ENCODE peak calls at places on chromosomes 4 and X, in seven cellular contexts. M is upper lobe of right lung, N is psoas muscle, O is fibroblast of pulmonary artery, D is PC-3, E is right lobe of liver, U is upper lobe of left lung. Q is an unnamed sample.

GRCh38 chrX:13334491-13334890 is 14.6 kb upstream of the ATXN3L start:
- DNase-seq in D (no peak), E (no peak), N (no peak), U (no peak), O (peak), M (no peak), Q (no peak)

GRCh38 chr4:48698029-48698901 is 81.8 kb downstream of the FRYL start:
- DNase-seq in N (peak), M (no peak), O (peak), D (peak), E (peak), U (no peak), Q (no peak)

GRCh38 chr4:158079661-158080060 is 93.2 kb downstream of the GASK1B start:
- DNase-seq in U (no peak), N (no peak), M (no peak), E (no peak), O (no peak), D (no peak), Q (no peak)

GRCh38 chrX:17738002-17738713 is 865 bp downstream of the SCML1 start:
- DNase-seq in E (peak), O (no peak), D (peak), M (peak), U (peak), N (peak), Q (no peak)

GRCh38 chrX:5236096-5236495 is 992.6 kb downstream of the NLGN4X start:
- DNase-seq in U (no peak), N (no peak), M (no peak), O (no peak), E (no peak), D (peak), Q (peak)

GRCh38 chr4:123449780-123450179 is 53.2 kb downstream of the SPRY1 start:
- DNase-seq in E (no peak), O (peak), D (peak), M (no peak), U (no peak), N (no peak), Q (no peak)

GRCh38 chr4:56619160-56619559 is 61.9 kb downstream of the HOPX start:
- DNase-seq in O (peak), M (no peak), E (no peak), U (no peak), D (peak), N (no peak), Q (no peak)

GRCh38 chr4:73721419-73721818 is 18.9 kb upstream of the CXCL8 start:
- DNase-seq in D (peak), N (no peak), M (no peak), O (peak), E (no peak), U (no peak), Q (no peak)

GRCh38 chr4:158710814-158711213 is 12.4 kb downstream of the PPID start:
- DNase-seq in M (no peak), E (no peak), D (peak), O (peak), N (no peak), U (no peak), Q (no peak)

GRCh38 chr4:2253160-2254084 is 8.5 kb downstream of the MXD4 start:
- DNase-seq in N (peak), E (peak), D (no peak), U (peak), M (peak), O (no peak), Q (no peak)

GRCh38 chrX:116232833-116233232 is 62.3 kb downstream of the AGTR2 start:
- DNase-seq in D (peak), O (peak), M (no peak), U (no peak), N (no peak), E (no peak), Q (no peak)

GRCh38 chr4:180558427-180558826 is 1684.8 kb upstream of the TENM3 start:
- DNase-seq in U (no peak), D (no peak), N (no peak), E (no peak), O (no peak), M (no peak), Q (no peak)

GRCh38 chr4:113811329-113811728 is 49.8 kb upstream of the CAMK2D start:
- DNase-seq in D (no peak), M (no peak), E (no peak), O (peak), N (no peak), U (no peak), Q (no peak)

GRCh38 chrX:119118780-119119395 is 8.7 kb downstream of the KIAA1210 start:
- DNase-seq in M (no peak), U (no peak), O (peak), D (peak), N (peak), E (no peak), Q (no peak)

GRCh38 chr4:128477540-128477939 is 189.9 kb upstream of the PGRMC2 start:
- DNase-seq in D (no peak), E (no peak), U (no peak), M (no peak), O (no peak), N (no peak), Q (peak)

GRCh38 chr4:173538148-173538902 is 8.3 kb upstream of the HAND2 start:
- DNase-seq in N (no peak), E (no peak), M (peak), O (no peak), U (peak), D (no peak), Q (peak)

GRCh38 chr4:54277691-54278090 is 48.6 kb downstream of the PDGFRA start:
- DNase-seq in M (no peak), N (no peak), D (peak), O (peak), U (no peak), E (no peak), Q (no peak)

GRCh38 chr4:15457401-15458201 is 12.1 kb upstream of the CC2D2A start:
- DNase-seq in O (peak), N (no peak), U (no peak), M (no peak), D (peak), E (no peak), Q (no peak)

GRCh38 chr4:115113382-115114106 is at the start of gene NDST4:
- DNase-seq in D (peak), U (no peak), N (no peak), O (peak), E (no peak), M (no peak), Q (peak)

GRCh38 chr4:40000711-40001110 is 23.0 kb upstream of the PDS5A start:
- DNase-seq in N (no peak), M (no peak), D (no peak), O (no peak), E (no peak), U (no peak), Q (no peak)

GRCh38 chr4:48337726-48338125 is 3.6 kb upstream of the SLAIN2 start:
- DNase-seq in D (peak), U (no peak), N (no peak), E (no peak), M (no peak), O (no peak), Q (peak)

GRCh38 chr4:157151711-157152110 is 68.8 kb upstream of the GRIA2 start:
- DNase-seq in E (no peak), N (no peak), U (no peak), O (peak), M (no peak), D (no peak), Q (no peak)

GRCh38 chr4:78880874-78881492 is 58.3 kb downstream of the PAQR3 start:
- DNase-seq in M (no peak), O (no peak), N (no peak), U (no peak), E (no peak), D (no peak), Q (no peak)

GRCh38 chr4:94974773-94975172 is 217.0 kb downstream of the BMPR1B start:
- DNase-seq in U (no peak), D (peak), M (no peak), E (no peak), O (peak), N (no peak), Q (no peak)

GRCh38 chrX:2928583-2929434 is at the start of gene ARSD:
- DNase-seq in M (peak), D (peak), N (peak), U (peak), E (peak), O (peak), Q (peak)

GRCh38 chr4:4426511-4427477 is 39.9 kb downstream of the NSG1 start:
- DNase-seq in N (no peak), U (no peak), M (no peak), D (no peak), O (no peak), E (no peak), Q (no peak)

GRCh38 chr4:88623097-88623496 is 30.8 kb downstream of the HERC3 start:
- DNase-seq in N (no peak), E (no peak), U (no peak), D (peak), M (no peak), O (peak), Q (no peak)

GRCh38 chrX:140710710-140711109 is 1.2 kb downstream of the LINC00632 start:
- DNase-seq in E (no peak), O (peak), U (no peak), M (no peak), N (no peak), D (no peak), Q (no peak)

GRCh38 chrX:20320461-20321159 is 53.9 kb upstream of the RPS6KA3 start:
- DNase-seq in E (no peak), O (no peak), M (no peak), U (no peak), N (no peak), D (peak), Q (no peak)

GRCh38 chr4:76749361-76749760 is 148.6 kb downstream of the SOWAHB start:
- DNase-seq in O (no peak), U (no peak), M (no peak), E (no peak), N (no peak), D (no peak), Q (no peak)

GRCh38 chrX:19556202-19556601 is 40.9 kb upstream of the MAP3K15 start:
- DNase-seq in N (no peak), D (no peak), U (no peak), E (no peak), O (no peak), M (no peak), Q (no peak)

GRCh38 chr4:186770446-186771175 is 47.0 kb upstream of the FAT1 start:
- DNase-seq in N (no peak), E (no peak), O (peak), U (no peak), D (peak), M (no peak), Q (no peak)

GRCh38 chrX:41946973-41947612 is 23.7 kb upstream of the CASK start:
- DNase-seq in N (no peak), M (no peak), O (peak), E (no peak), U (no peak), D (peak), Q (no peak)

GRCh38 chr4:22372958-22373357 is 142.9 kb downstream of the ADGRA3 start:
- DNase-seq in M (no peak), D (no peak), N (no peak), U (no peak), O (no peak), E (no peak), Q (no peak)

GRCh38 chr4:61152433-61152832 is 47.7 kb upstream of the ADGRL3 start:
- DNase-seq in D (no peak), O (no peak), E (no peak), M (no peak), N (no peak), U (no peak), Q (no peak)

GRCh38 chr4:112523008-112523440 is 7.0 kb upstream of the NEUROG2 start:
- DNase-seq in E (no peak), N (no peak), O (peak), D (no peak), U (peak), M (no peak), Q (no peak)

GRCh38 chr4:88981993-88982392 is 75.0 kb downstream of the FAM13A start:
- DNase-seq in O (no peak), U (no peak), D (no peak), E (no peak), N (no peak), M (no peak), Q (no peak)

GRCh38 chr4:102554988-102555387 is 53.8 kb downstream of the NFKB1 start:
- DNase-seq in E (no peak), N (no peak), O (no peak), M (no peak), D (no peak), U (no peak), Q (no peak)

GRCh38 chrX:13373807-13374187 is 53.9 kb upstream of the ATXN3L start:
- DNase-seq in E (no peak), D (no peak), M (no peak), U (no peak), N (no peak), O (peak), Q (no peak)

GRCh38 chrX:132638313-132638712 is 149.5 kb upstream of the MBNL3 start:
- DNase-seq in D (no peak), M (no peak), O (no peak), N (no peak), E (no peak), U (no peak), Q (no peak)

GRCh38 chrX:132631579-132632232 is 142.9 kb upstream of the MBNL3 start:
- DNase-seq in E (no peak), O (peak), N (no peak), M (no peak), D (peak), U (no peak), Q (no peak)

GRCh38 chrX:132634521-132634920 is 145.7 kb upstream of the MBNL3 start:
- DNase-seq in D (no peak), U (no peak), O (no peak), M (no peak), N (no peak), E (no peak), Q (no peak)

DNA sequence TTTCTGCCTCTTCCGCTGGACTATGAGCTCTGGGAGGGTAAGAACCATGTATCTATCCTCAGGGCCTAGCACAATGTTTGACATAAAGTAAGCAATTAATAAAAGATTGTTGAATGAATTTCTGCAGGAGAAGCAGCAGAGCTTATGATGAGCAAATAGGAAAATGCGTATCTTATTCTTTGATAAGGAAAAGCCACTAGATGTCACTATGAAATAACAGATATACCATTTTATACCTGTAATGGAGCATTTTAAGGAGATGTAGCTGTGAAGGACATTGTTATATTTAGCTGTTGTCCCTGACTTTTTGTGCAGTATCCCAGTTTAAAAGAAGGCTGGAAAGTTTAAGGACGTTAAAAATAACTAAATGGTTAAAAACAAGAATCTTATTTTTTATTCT is 147.2 kb upstream of the MBNL3 start:
- DNase-seq in O (peak), N (no peak), D (peak), M (no peak), U (no peak), E (no peak), Q (no peak)
- TF ChIP-seq CTCF in O (no peak), N (peak), D (peak), M (peak), U (no peak), E (peak), Q (peak)

GRCh38 chrX:43504394-43504793 is 151.7 kb upstream of the MAOA start:
- DNase-seq in U (no peak), M (no peak), O (no peak), N (no peak), D (no peak), E (no peak), Q (no peak)
- H3K4me3 ChIP-seq in U (no peak), M (no peak), O (no peak), N (no peak), D (no peak), E (no peak), Q (no peak)

GRCh38 chrX:120380699-120381098 is 18.8 kb downstream of the ATP1B4 start:
- DNase-seq in U (no peak), O (peak), M (no peak), N (no peak), E (no peak), D (peak), Q (peak)
- TF ChIP-seq CTCF in U (no peak), O (peak), M (peak), N (peak), E (peak), D (peak), Q (peak)

GRCh38 chr4:148542922-148543623 is 100.9 kb upstream of the NR3C2 start:
- DNase-seq in O (no peak), D (peak), M (no peak), U (no peak), N (no peak), E (no peak), Q (no peak)
- H3K4me3 ChIP-seq in O (no peak), D (no peak), M (no peak), U (no peak), N (no peak), E (no peak), Q (no peak)

GRCh38 chr4:41436365-41437263 is 101.3 kb upstream of the LIMCH1 start:
- DNase-seq in E (no peak), N (no peak), D (no peak), U (no peak), M (no peak), O (no peak), Q (no peak)

GRCh38 chr4:41438564-41438963 is 99.4 kb upstream of the LIMCH1 start:
- DNase-seq in M (no peak), O (no peak), D (no peak), E (no peak), U (no peak), N (no peak), Q (no peak)

GRCh38 chr4:41433361-41433760 is 104.6 kb upstream of the LIMCH1 start:
- DNase-seq in O (no peak), E (no peak), D (no peak), U (no peak), N (no peak), M (no peak), Q (no peak)

GRCh38 chr4:41435509-41435908 is 102.4 kb upstream of the LIMCH1 start:
- DNase-seq in O (no peak), U (no peak), D (no peak), E (no peak), M (no peak), N (no peak), Q (no peak)

DNA sequence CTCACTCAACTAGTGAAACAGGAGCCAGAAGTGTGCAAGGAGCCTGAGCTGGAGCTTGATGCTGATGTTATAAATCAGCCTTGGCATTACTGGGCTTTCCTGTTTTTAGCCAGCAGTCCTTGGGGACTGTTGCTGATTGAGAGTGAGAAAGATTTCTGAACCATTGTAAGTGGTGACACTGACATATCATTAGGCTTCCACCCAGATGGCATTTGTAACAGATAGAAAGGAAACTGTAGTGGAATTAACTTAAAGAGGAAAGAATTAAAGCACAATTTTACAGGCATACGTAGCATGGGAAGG is 100.7 kb upstream of the LIMCH1 start:
- DNase-seq in N (no peak), D (no peak), O (no peak), E (no peak), M (no peak), U (no peak), Q (no peak)
- TF ChIP-seq CTCF in N (no peak), D (no peak), O (no peak), E (no peak), M (no peak), U (no peak), Q (no peak)

DNA sequence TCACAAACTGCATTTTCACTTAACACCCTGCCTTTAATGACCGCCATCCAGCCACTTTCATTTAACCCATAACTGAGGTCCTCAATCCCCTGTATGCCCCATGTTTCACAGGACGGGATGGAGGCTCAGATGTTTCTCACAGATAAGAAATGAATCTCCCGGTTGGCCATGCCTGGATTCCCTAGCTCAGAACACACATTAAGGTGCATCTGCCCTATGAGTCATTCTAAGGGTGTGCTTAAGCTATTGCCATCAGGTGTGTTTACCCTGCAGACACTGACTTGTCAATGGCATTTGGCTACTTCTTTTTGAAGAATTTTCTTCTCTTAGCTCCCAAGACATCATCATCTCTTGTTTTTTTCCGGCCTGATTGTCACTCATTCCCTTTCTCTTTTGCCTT is 222.6 kb upstream of the SMIM31 start:
- DNase-seq in E (no peak), D (peak), U (no peak), O (no peak), M (no peak), N (no peak), Q (no peak)
- H3K4me3 ChIP-seq in E (no peak), D (no peak), U (no peak), O (no peak), M (no peak), N (no peak), Q (no peak)

GRCh38 chrX:135572436-135572835 is 52.0 kb downstream of the INTS6L start:
- DNase-seq in O (peak), D (no peak), U (no peak), E (no peak), N (no peak), M (no peak), Q (no peak)
- TF ChIP-seq CTCF in O (peak), D (peak), U (no peak), E (peak), N (peak), M (peak), Q (peak)

GRCh38 chrX:65034292-65034640 is 58.0 kb upstream of the ZC4H2 start:
- DNase-seq in D (peak), O (no peak), E (no peak), M (no peak), U (no peak), N (no peak), Q (peak)
- H3K4me3 ChIP-seq in D (peak), O (peak), E (peak), M (peak), U (peak), N (peak), Q (peak)

GRCh38 chrX:77415161-77415560 is 32.0 kb upstream of the FGF16 start:
- DNase-seq in U (no peak), O (peak), N (no peak), E (no peak), D (peak), M (no peak), Q (no peak)
- TF ChIP-seq CTCF in U (no peak), O (peak), N (no peak), E (no peak), D (peak), M (no peak), Q (peak)

Q was measured in LNCaP clone FGC.